ENCODE peak calls at places on chromosomes 16 and 17, in ten cellular contexts. One of them, this sample, is unnamed.
A peak's percentile ranks its signal among the peaks of the same experiment; 100 is the strongest.

GRCh38 chr17:65456368-65457151 is 104.9 kb downstream of the AXIN2 start:
- DNase-seq in IMR-90: no peak
- DNase-seq in ovary: no peak
- DNase-seq in GM12892: no peak
- DNase-seq in esophagus squamous epithelium: no peak
- DNase-seq in H1: no peak
- DNase-seq in A549: no peak
- DNase-seq in gastrocnemius medialis: no peak
- DNase-seq in stomach: no peak
- DNase-seq in prostate gland: no peak
- DNase-seq in this sample: no peak

GRCh38 chr16:85615014-85615851 is 2.1 kb downstream of the GSE1 start:
- DNase-seq in esophagus squamous epithelium: no peak
- DNase-seq in gastrocnemius medialis: peak; percentile 50
- DNase-seq in prostate gland: peak; percentile 80
- DNase-seq in IMR-90: no peak
- DNase-seq in GM12892: no peak
- DNase-seq in H1: peak; percentile 73
- DNase-seq in stomach: peak; percentile 91
- DNase-seq in A549: peak; percentile 43
- DNase-seq in ovary: peak; percentile 58
- DNase-seq in this sample: peak; percentile 58

GRCh38 chr17:28469376-28469775 is 4.1 kb upstream of the SLC13A2 start:
- DNase-seq in A549: no peak
- DNase-seq in stomach: no peak
- DNase-seq in H1: peak; percentile 22
- DNase-seq in gastrocnemius medialis: no peak
- DNase-seq in IMR-90: no peak
- DNase-seq in ovary: no peak
- DNase-seq in GM12892: no peak
- DNase-seq in prostate gland: no peak
- DNase-seq in esophagus squamous epithelium: no peak
- DNase-seq in this sample: no peak

GRCh38 chr17:2892305-2892971 is 96.2 kb downstream of the RAP1GAP2 start:
- DNase-seq in A549: peak; percentile 97
- DNase-seq in IMR-90: peak; percentile 96
- DNase-seq in esophagus squamous epithelium: no peak
- DNase-seq in GM12892: no peak
- DNase-seq in H1: no peak
- DNase-seq in ovary: no peak
- DNase-seq in prostate gland: no peak
- DNase-seq in stomach: peak; percentile 74
- DNase-seq in gastrocnemius medialis: no peak
- DNase-seq in this sample: no peak

GRCh38 chr17:57696050-57696449 is 49.0 kb downstream of the CCDC182 start:
- DNase-seq in ovary: no peak
- DNase-seq in gastrocnemius medialis: no peak
- DNase-seq in GM12892: no peak
- DNase-seq in IMR-90: no peak
- DNase-seq in prostate gland: no peak
- DNase-seq in stomach: no peak
- DNase-seq in A549: no peak
- DNase-seq in H1: peak; percentile 13
- DNase-seq in esophagus squamous epithelium: no peak
- DNase-seq in this sample: no peak

GRCh38 chr16:5791011-5791410 is 693.4 kb upstream of the EEF2KMT start:
- DNase-seq in H1: no peak
- DNase-seq in GM12892: no peak
- DNase-seq in prostate gland: no peak
- DNase-seq in A549: no peak
- DNase-seq in ovary: no peak
- DNase-seq in gastrocnemius medialis: no peak
- DNase-seq in esophagus squamous epithelium: no peak
- DNase-seq in IMR-90: no peak
- DNase-seq in stomach: no peak
- DNase-seq in this sample: no peak

GRCh38 chr16:55021595-55022475 is 91.2 kb downstream of the IRX5 start:
- DNase-seq in ovary: no peak
- DNase-seq in esophagus squamous epithelium: no peak
- DNase-seq in prostate gland: no peak
- DNase-seq in stomach: no peak
- DNase-seq in IMR-90: no peak
- DNase-seq in A549: peak; percentile 21
- DNase-seq in gastrocnemius medialis: no peak
- DNase-seq in H1: peak; percentile 63
- DNase-seq in GM12892: no peak
- DNase-seq in this sample: peak; percentile 47

GRCh38 chr17:65109990-65110680 is 27.0 kb upstream of the RGS9 start:
- DNase-seq in IMR-90: peak; percentile 31
- DNase-seq in H1: no peak
- DNase-seq in stomach: no peak
- DNase-seq in ovary: no peak
- DNase-seq in A549: no peak
- DNase-seq in GM12892: no peak
- DNase-seq in prostate gland: no peak
- DNase-seq in gastrocnemius medialis: no peak
- DNase-seq in esophagus squamous epithelium: no peak
- DNase-seq in this sample: no peak

GRCh38 chr16:50771366-50771765 is 29.5 kb downstream of the CYLD start:
- DNase-seq in gastrocnemius medialis: no peak
- DNase-seq in A549: no peak
- DNase-seq in esophagus squamous epithelium: no peak
- DNase-seq in GM12892: no peak
- DNase-seq in stomach: no peak
- DNase-seq in ovary: no peak
- DNase-seq in H1: no peak
- DNase-seq in IMR-90: peak; percentile 88
- DNase-seq in prostate gland: no peak
- DNase-seq in this sample: peak; percentile 46

GRCh38 chr17:43701318-43701743 is 39.6 kb upstream of the MEOX1 start:
- DNase-seq in ovary: no peak
- DNase-seq in gastrocnemius medialis: no peak
- DNase-seq in esophagus squamous epithelium: no peak
- DNase-seq in IMR-90: peak; percentile 76
- DNase-seq in H1: no peak
- DNase-seq in A549: no peak
- DNase-seq in GM12892: no peak
- DNase-seq in prostate gland: no peak
- DNase-seq in stomach: no peak
- DNase-seq in this sample: no peak

GRCh38 chr17:27457731-27458523 is 1.7 kb downstream of the KSR1 start:
- DNase-seq in stomach: no peak
- DNase-seq in prostate gland: no peak
- DNase-seq in esophagus squamous epithelium: no peak
- DNase-seq in ovary: no peak
- DNase-seq in A549: peak; percentile 44
- DNase-seq in IMR-90: peak; percentile 53
- DNase-seq in gastrocnemius medialis: no peak
- DNase-seq in H1: no peak
- DNase-seq in GM12892: no peak
- DNase-seq in this sample: peak; percentile 68

GRCh38 chr17:48624544-48625501 is 1.3 kb downstream of the HOXB9 start:
- DNase-seq in gastrocnemius medialis: no peak
- DNase-seq in prostate gland: no peak
- DNase-seq in IMR-90: no peak
- DNase-seq in ovary: no peak
- DNase-seq in stomach: no peak
- DNase-seq in GM12892: no peak
- DNase-seq in A549: peak; percentile 74
- DNase-seq in esophagus squamous epithelium: no peak
- DNase-seq in H1: peak; percentile 80
- DNase-seq in this sample: no peak

GRCh38 chr17:48624118-48624517 is 2.0 kb downstream of the HOXB9 start:
- DNase-seq in H1: no peak
- DNase-seq in prostate gland: no peak
- DNase-seq in A549: no peak
- DNase-seq in ovary: no peak
- DNase-seq in gastrocnemius medialis: no peak
- DNase-seq in stomach: no peak
- DNase-seq in GM12892: no peak
- DNase-seq in IMR-90: no peak
- DNase-seq in esophagus squamous epithelium: no peak
- DNase-seq in this sample: no peak

GRCh38 chr17:48621410-48622387 is 4.5 kb downstream of the HOXB9 start:
- DNase-seq in A549: no peak
- DNase-seq in stomach: no peak
- DNase-seq in gastrocnemius medialis: no peak
- DNase-seq in IMR-90: no peak
- DNase-seq in ovary: no peak
- DNase-seq in esophagus squamous epithelium: no peak
- DNase-seq in prostate gland: no peak
- DNase-seq in H1: no peak
- DNase-seq in GM12892: no peak
- DNase-seq in this sample: no peak

GRCh38 chr17:48623583-48623982 is 2.6 kb downstream of the HOXB9 start:
- DNase-seq in GM12892: no peak
- DNase-seq in ovary: no peak
- DNase-seq in esophagus squamous epithelium: no peak
- DNase-seq in gastrocnemius medialis: no peak
- DNase-seq in H1: no peak
- DNase-seq in IMR-90: no peak
- DNase-seq in prostate gland: no peak
- DNase-seq in stomach: no peak
- DNase-seq in A549: no peak
- DNase-seq in this sample: peak; percentile 37

DNA sequence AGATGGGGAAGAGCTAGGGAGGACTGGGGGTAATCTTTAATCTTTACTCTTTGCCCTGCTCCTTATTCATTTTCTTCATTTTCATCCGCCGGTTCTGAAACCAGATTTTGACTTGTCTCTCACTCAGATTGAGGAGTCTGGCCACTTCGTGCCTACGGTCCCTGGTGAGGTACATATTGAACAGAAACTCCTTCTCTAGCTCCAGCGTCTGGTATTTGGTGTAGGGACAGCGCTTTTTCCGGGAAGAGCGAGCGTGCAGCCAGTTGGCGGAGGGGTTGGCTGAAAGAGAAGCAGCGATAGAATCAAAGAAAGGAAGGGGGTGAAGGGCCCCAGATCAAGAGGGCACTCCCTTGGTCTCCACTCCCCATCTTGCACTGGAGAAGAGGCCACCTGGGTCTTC is 3.3 kb downstream of the HOXB9 start:
- DNase-seq in ovary: no peak
- DNase-seq in GM12892: no peak
- DNase-seq in A549: no peak
- DNase-seq in esophagus squamous epithelium: no peak
- DNase-seq in IMR-90: no peak
- DNase-seq in stomach: no peak
- DNase-seq in H1: no peak
- DNase-seq in gastrocnemius medialis: no peak
- DNase-seq in prostate gland: no peak
- DNase-seq in this sample: no peak
- TF ChIP-seq POLR2A in ovary: no peak
- TF ChIP-seq POLR2A in GM12892: no peak
- TF ChIP-seq POLR2A in A549: no peak
- TF ChIP-seq POLR2A in esophagus squamous epithelium: no peak
- TF ChIP-seq POLR2A in IMR-90: no peak
- TF ChIP-seq POLR2A in stomach: no peak
- TF ChIP-seq POLR2A in H1: no peak
- TF ChIP-seq POLR2A in gastrocnemius medialis: no peak
- TF ChIP-seq POLR2A in prostate gland: no peak
- TF ChIP-seq POLR2A in this sample: no peak

GRCh38 chr16:69754469-69755310 is at the start of gene NOB1:
- DNase-seq in esophagus squamous epithelium: peak; percentile 76
- DNase-seq in A549: peak; percentile 88
- DNase-seq in gastrocnemius medialis: peak; percentile 94
- DNase-seq in IMR-90: peak; percentile 96
- DNase-seq in H1: peak; percentile 98
- DNase-seq in prostate gland: peak; percentile 95
- DNase-seq in ovary: peak; percentile 98
- DNase-seq in GM12892: peak; percentile 85
- DNase-seq in stomach: peak; percentile 97
- DNase-seq in this sample: peak; percentile 98
- TF ChIP-seq POLR2A in esophagus squamous epithelium: peak; percentile 56
- TF ChIP-seq POLR2A in A549: peak; percentile 97
- TF ChIP-seq POLR2A in gastrocnemius medialis: no peak
- TF ChIP-seq POLR2A in IMR-90: peak; percentile 86
- TF ChIP-seq POLR2A in H1: peak; percentile 96
- TF ChIP-seq POLR2A in prostate gland: peak; percentile 70
- TF ChIP-seq POLR2A in ovary: peak; percentile 50
- TF ChIP-seq POLR2A in GM12892: peak; percentile 97
- TF ChIP-seq POLR2A in stomach: no peak
- TF ChIP-seq POLR2A in this sample: peak; percentile 91

GRCh38 chr17:12794919-12795517 is 5.7 kb downstream of the ARHGAP44 start:
- DNase-seq in prostate gland: no peak
- DNase-seq in H1: no peak
- DNase-seq in ovary: no peak
- DNase-seq in A549: no peak
- DNase-seq in GM12892: no peak
- DNase-seq in esophagus squamous epithelium: no peak
- DNase-seq in stomach: no peak
- DNase-seq in gastrocnemius medialis: no peak
- DNase-seq in IMR-90: no peak
- DNase-seq in this sample: no peak

GRCh38 chr17:12789976-12790805 is 893 bp downstream of the ARHGAP44 start:
- DNase-seq in IMR-90: no peak
- DNase-seq in gastrocnemius medialis: no peak
- DNase-seq in prostate gland: peak; percentile 7
- DNase-seq in ovary: peak; percentile 49
- DNase-seq in A549: no peak
- DNase-seq in H1: peak; percentile 79
- DNase-seq in esophagus squamous epithelium: no peak
- DNase-seq in stomach: peak; percentile 27
- DNase-seq in GM12892: no peak
- DNase-seq in this sample: no peak

GRCh38 chr17:12790806-12791148 is 1.5 kb downstream of the ARHGAP44 start:
- DNase-seq in stomach: no peak
- DNase-seq in GM12892: no peak
- DNase-seq in gastrocnemius medialis: no peak
- DNase-seq in ovary: no peak
- DNase-seq in A549: no peak
- DNase-seq in prostate gland: no peak
- DNase-seq in esophagus squamous epithelium: no peak
- DNase-seq in IMR-90: no peak
- DNase-seq in H1: no peak
- DNase-seq in this sample: no peak

GRCh38 chr17:12789075-12789975 is at the start of gene ARHGAP44:
- DNase-seq in stomach: peak; percentile 73
- DNase-seq in gastrocnemius medialis: peak; percentile 25
- DNase-seq in GM12892: peak; percentile 61
- DNase-seq in esophagus squamous epithelium: no peak
- DNase-seq in A549: peak; percentile 64
- DNase-seq in prostate gland: peak; percentile 58
- DNase-seq in H1: peak; percentile 86
- DNase-seq in IMR-90: peak; percentile 59
- DNase-seq in ovary: peak; percentile 84
- DNase-seq in this sample: peak; percentile 16
- TF ChIP-seq POLR2A in stomach: no peak
- TF ChIP-seq POLR2A in gastrocnemius medialis: peak; percentile 32
- TF ChIP-seq POLR2A in GM12892: peak; percentile 48
- TF ChIP-seq POLR2A in esophagus squamous epithelium: no peak
- TF ChIP-seq POLR2A in A549: peak; percentile 73
- TF ChIP-seq POLR2A in prostate gland: peak; percentile 38
- TF ChIP-seq POLR2A in H1: no peak
- TF ChIP-seq POLR2A in IMR-90: no peak
- TF ChIP-seq POLR2A in ovary: peak; percentile 30
- TF ChIP-seq POLR2A in this sample: no peak

DNA sequence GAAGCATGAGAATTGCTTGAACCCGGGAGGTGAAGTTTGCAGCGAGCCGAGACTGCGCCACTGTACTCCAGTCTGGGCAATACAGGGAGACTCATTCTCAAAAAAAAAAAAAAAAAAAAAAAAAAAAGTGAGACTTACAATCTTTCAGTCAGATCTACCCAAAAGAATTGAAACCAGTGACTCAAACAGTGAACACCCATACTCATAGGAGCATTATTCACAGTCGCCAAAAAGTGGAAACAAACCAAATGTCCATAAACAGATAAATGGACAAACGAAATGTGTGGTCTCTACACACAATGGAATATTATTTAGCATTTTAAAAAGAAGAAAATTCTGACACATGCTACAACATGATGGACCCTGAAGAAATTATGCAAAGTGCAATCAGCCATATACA is 9.1 kb upstream of the SCNN1B start:
- DNase-seq in esophagus squamous epithelium: no peak
- DNase-seq in stomach: no peak
- DNase-seq in ovary: no peak
- DNase-seq in prostate gland: no peak
- DNase-seq in H1: no peak
- DNase-seq in GM12892: no peak
- DNase-seq in gastrocnemius medialis: no peak
- DNase-seq in A549: no peak
- DNase-seq in IMR-90: no peak
- DNase-seq in this sample: no peak
- TF ChIP-seq POLR2A in esophagus squamous epithelium: no peak
- TF ChIP-seq POLR2A in stomach: no peak
- TF ChIP-seq POLR2A in ovary: no peak
- TF ChIP-seq POLR2A in prostate gland: no peak
- TF ChIP-seq POLR2A in H1: no peak
- TF ChIP-seq POLR2A in GM12892: no peak
- TF ChIP-seq POLR2A in gastrocnemius medialis: no peak
- TF ChIP-seq POLR2A in A549: no peak
- TF ChIP-seq POLR2A in IMR-90: no peak
- TF ChIP-seq POLR2A in this sample: no peak

This sample was measured in erythroblast.